ENCODE peak calls at places on chromosomes 5 and 9, in five cellular contexts. G is HT-29, T is activated gamma-delta T cell treated with Interleukin-2 at 50 U/mL for 16 hours, X is NCI-H446 treated with DMSO at 0.1 percent for 48 hours, D is GM23338. W is an unnamed sample.

GRCh38 chr5:82381591-82381990 is 103.4 kb upstream of the RPS23 start:
- DNase-seq in G (no peak), T (no peak), X (no peak), D (no peak), W (no peak)

GRCh38 chr9:91425270-91425669 is 1.6 kb upstream of the NFIL3 start:
- DNase-seq in G (no peak), T (no peak), X (no peak), D (no peak), W (no peak)

GRCh38 chr5:9387879-9388278 is 158.0 kb downstream of the SEMA5A start:
- DNase-seq in G (no peak), T (no peak), X (no peak), D (no peak), W (no peak)

GRCh38 chr5:34978681-34979080 is 49.3 kb downstream of the DNAJC21 start:
- DNase-seq in G (no peak), T (no peak), X (no peak), D (no peak), W (no peak)

GRCh38 chr5:154878642-154879335 is 20.4 kb downstream of the CNOT8 start:
- DNase-seq in G (no peak), T (no peak), X (no peak), D (peak), W (peak)

GRCh38 chr9:127548352-127548878 is 63.7 kb upstream of the STXBP1 start:
- DNase-seq in G (no peak), T (no peak), X (no peak), D (no peak), W (no peak)

GRCh38 chr5:6019612-6020011 is 358.7 kb downstream of the MED10 start:
- DNase-seq in G (no peak), T (no peak), X (no peak), D (no peak), W (no peak)

GRCh38 chr5:171906703-171907590 is 99.5 kb downstream of the FBXW11 start:
- DNase-seq in G (no peak), T (no peak), X (no peak), D (no peak), W (no peak)

GRCh38 chr9:121271368-121272351 is 3.7 kb downstream of the GSN start:
- DNase-seq in G (no peak), T (no peak), X (no peak), D (no peak), W (peak)

GRCh38 chr5:109703165-109703564 is 13.4 kb downstream of the MAN2A1 start:
- DNase-seq in G (no peak), T (no peak), X (no peak), D (no peak), W (no peak)

GRCh38 chr5:147216552-147217154 is 18.2 kb upstream of the STK32A start:
- DNase-seq in G (peak), T (no peak), X (no peak), D (peak), W (peak)

GRCh38 chr5:155004138-155004744 is 9.3 kb upstream of the KIF4B start:
- DNase-seq in G (peak), T (no peak), X (no peak), D (peak), W (no peak)

GRCh38 chr5:67476531-67476930 is 279.9 kb upstream of the CD180 start:
- DNase-seq in G (no peak), T (no peak), X (no peak), D (no peak), W (peak)

GRCh38 chr5:113147088-113147487 is 170.5 kb downstream of the DCP2 start:
- DNase-seq in G (no peak), T (no peak), X (no peak), D (no peak), W (peak)

GRCh38 chr5:179296150-179296821 is 49.0 kb downstream of the ADAMTS2 start:
- DNase-seq in G (no peak), T (no peak), X (no peak), D (no peak), W (no peak)

GRCh38 chr9:90927496-90927895 is 125.9 kb downstream of the SYK start:
- DNase-seq in G (no peak), T (no peak), X (no peak), D (no peak), W (no peak)

GRCh38 chr9:97982191-97982718 is 886 bp upstream of the ANP32B start:
- DNase-seq in G (no peak), T (no peak), X (no peak), D (peak), W (no peak)

W was measured in fibroblast of lung.